ENCODE peak calls at places on chromosomes 2 and 18, in eight cellular contexts. One of them, this sample, is unnamed.

GRCh38 chr2:231709636-231709980 is 1.3 kb downstream of the PTMA start:
- DNase-seq in smooth muscle cell of the brain vasculature: no peak
- DNase-seq in activated CD8-positive, alpha-beta memory T cell treated with anti-CD3 and anti-CD28 coated beads, Interleukin-2, amount 50 U/mL, for 4 hours: peak; percentile 50
- DNase-seq in glutamatergic neuron: peak; percentile 45
- DNase-seq in stimulated activated CD8-positive, alpha-beta memory T cell treated with anti-CD3 and anti-CD28 coated beads, Interleukin-4, amount 100 ng/mL, for 24 hours: no peak
- DNase-seq in HEK293T: no peak
- DNase-seq in endodermal cell: no peak
- DNase-seq in fibroblast of villous mesenchyme: peak; percentile 31
- DNase-seq in this sample: peak; percentile 65

GRCh38 chr2:69214898-69215297 is 172.1 kb downstream of the GFPT1 start:
- DNase-seq in smooth muscle cell of the brain vasculature: no peak
- DNase-seq in activated CD8-positive, alpha-beta memory T cell treated with anti-CD3 and anti-CD28 coated beads, Interleukin-2, amount 50 U/mL, for 4 hours: no peak
- DNase-seq in glutamatergic neuron: no peak
- DNase-seq in stimulated activated CD8-positive, alpha-beta memory T cell treated with anti-CD3 and anti-CD28 coated beads, Interleukin-4, amount 100 ng/mL, for 24 hours: no peak
- DNase-seq in HEK293T: no peak
- DNase-seq in endodermal cell: no peak
- DNase-seq in fibroblast of villous mesenchyme: peak; percentile 80
- DNase-seq in this sample: no peak

GRCh38 chr18:60975419-60975818 is 357.8 kb upstream of the CDH20 start:
- DNase-seq in smooth muscle cell of the brain vasculature: no peak
- DNase-seq in activated CD8-positive, alpha-beta memory T cell treated with anti-CD3 and anti-CD28 coated beads, Interleukin-2, amount 50 U/mL, for 4 hours: no peak
- DNase-seq in glutamatergic neuron: no peak
- DNase-seq in stimulated activated CD8-positive, alpha-beta memory T cell treated with anti-CD3 and anti-CD28 coated beads, Interleukin-4, amount 100 ng/mL, for 24 hours: no peak
- DNase-seq in HEK293T: no peak
- DNase-seq in endodermal cell: peak; percentile 50
- DNase-seq in fibroblast of villous mesenchyme: no peak
- DNase-seq in this sample: no peak

GRCh38 chr2:213524164-213524563 is 239.9 kb downstream of the SPAG16 start:
- DNase-seq in smooth muscle cell of the brain vasculature: no peak
- DNase-seq in activated CD8-positive, alpha-beta memory T cell treated with anti-CD3 and anti-CD28 coated beads, Interleukin-2, amount 50 U/mL, for 4 hours: no peak
- DNase-seq in glutamatergic neuron: no peak
- DNase-seq in stimulated activated CD8-positive, alpha-beta memory T cell treated with anti-CD3 and anti-CD28 coated beads, Interleukin-4, amount 100 ng/mL, for 24 hours: no peak
- DNase-seq in HEK293T: no peak
- DNase-seq in endodermal cell: peak; percentile 47
- DNase-seq in fibroblast of villous mesenchyme: no peak
- DNase-seq in this sample: no peak

GRCh38 chr2:239302808-239303557 is 97.8 kb downstream of the HDAC4 start:
- DNase-seq in smooth muscle cell of the brain vasculature: no peak
- DNase-seq in activated CD8-positive, alpha-beta memory T cell treated with anti-CD3 and anti-CD28 coated beads, Interleukin-2, amount 50 U/mL, for 4 hours: no peak
- DNase-seq in glutamatergic neuron: no peak
- DNase-seq in stimulated activated CD8-positive, alpha-beta memory T cell treated with anti-CD3 and anti-CD28 coated beads, Interleukin-4, amount 100 ng/mL, for 24 hours: no peak
- DNase-seq in HEK293T: no peak
- DNase-seq in endodermal cell: peak; percentile 36
- DNase-seq in fibroblast of villous mesenchyme: no peak
- DNase-seq in this sample: no peak

GRCh38 chr18:74840492-74841167 is 243.0 kb downstream of the ZNF407 start:
- DNase-seq in smooth muscle cell of the brain vasculature: no peak
- DNase-seq in activated CD8-positive, alpha-beta memory T cell treated with anti-CD3 and anti-CD28 coated beads, Interleukin-2, amount 50 U/mL, for 4 hours: no peak
- DNase-seq in glutamatergic neuron: no peak
- DNase-seq in stimulated activated CD8-positive, alpha-beta memory T cell treated with anti-CD3 and anti-CD28 coated beads, Interleukin-4, amount 100 ng/mL, for 24 hours: no peak
- DNase-seq in HEK293T: no peak
- DNase-seq in endodermal cell: no peak
- DNase-seq in fibroblast of villous mesenchyme: peak; percentile 39
- DNase-seq in this sample: no peak

GRCh38 chr2:63850650-63851049 is 9.0 kb downstream of the UGP2 start:
- DNase-seq in smooth muscle cell of the brain vasculature: no peak
- DNase-seq in activated CD8-positive, alpha-beta memory T cell treated with anti-CD3 and anti-CD28 coated beads, Interleukin-2, amount 50 U/mL, for 4 hours: no peak
- DNase-seq in glutamatergic neuron: no peak
- DNase-seq in stimulated activated CD8-positive, alpha-beta memory T cell treated with anti-CD3 and anti-CD28 coated beads, Interleukin-4, amount 100 ng/mL, for 24 hours: no peak
- DNase-seq in HEK293T: no peak
- DNase-seq in endodermal cell: no peak
- DNase-seq in fibroblast of villous mesenchyme: no peak
- DNase-seq in this sample: no peak

GRCh38 chr2:101735166-101735533 is 37.6 kb downstream of the MAP4K4 start:
- DNase-seq in smooth muscle cell of the brain vasculature: no peak
- DNase-seq in activated CD8-positive, alpha-beta memory T cell treated with anti-CD3 and anti-CD28 coated beads, Interleukin-2, amount 50 U/mL, for 4 hours: no peak
- DNase-seq in glutamatergic neuron: no peak
- DNase-seq in stimulated activated CD8-positive, alpha-beta memory T cell treated with anti-CD3 and anti-CD28 coated beads, Interleukin-4, amount 100 ng/mL, for 24 hours: no peak
- DNase-seq in HEK293T: no peak
- DNase-seq in endodermal cell: no peak
- DNase-seq in fibroblast of villous mesenchyme: no peak
- DNase-seq in this sample: no peak

GRCh38 chr2:156401863-156402262 is 34.3 kb upstream of the GPD2 start:
- DNase-seq in smooth muscle cell of the brain vasculature: no peak
- DNase-seq in activated CD8-positive, alpha-beta memory T cell treated with anti-CD3 and anti-CD28 coated beads, Interleukin-2, amount 50 U/mL, for 4 hours: no peak
- DNase-seq in glutamatergic neuron: no peak
- DNase-seq in stimulated activated CD8-positive, alpha-beta memory T cell treated with anti-CD3 and anti-CD28 coated beads, Interleukin-4, amount 100 ng/mL, for 24 hours: no peak
- DNase-seq in HEK293T: no peak
- DNase-seq in endodermal cell: no peak
- DNase-seq in fibroblast of villous mesenchyme: no peak
- DNase-seq in this sample: no peak

GRCh38 chr2:33670392-33670937 is 71.4 kb upstream of the FAM98A start:
- DNase-seq in smooth muscle cell of the brain vasculature: no peak
- DNase-seq in activated CD8-positive, alpha-beta memory T cell treated with anti-CD3 and anti-CD28 coated beads, Interleukin-2, amount 50 U/mL, for 4 hours: no peak
- DNase-seq in glutamatergic neuron: no peak
- DNase-seq in stimulated activated CD8-positive, alpha-beta memory T cell treated with anti-CD3 and anti-CD28 coated beads, Interleukin-4, amount 100 ng/mL, for 24 hours: no peak
- DNase-seq in HEK293T: peak; percentile 23
- DNase-seq in endodermal cell: peak; percentile 65
- DNase-seq in fibroblast of villous mesenchyme: no peak
- DNase-seq in this sample: no peak

GRCh38 chr2:235989591-235989990 is 178.6 kb downstream of the GBX2 start:
- DNase-seq in smooth muscle cell of the brain vasculature: no peak
- DNase-seq in activated CD8-positive, alpha-beta memory T cell treated with anti-CD3 and anti-CD28 coated beads, Interleukin-2, amount 50 U/mL, for 4 hours: no peak
- DNase-seq in glutamatergic neuron: no peak
- DNase-seq in stimulated activated CD8-positive, alpha-beta memory T cell treated with anti-CD3 and anti-CD28 coated beads, Interleukin-4, amount 100 ng/mL, for 24 hours: no peak
- DNase-seq in HEK293T: no peak
- DNase-seq in endodermal cell: no peak
- DNase-seq in fibroblast of villous mesenchyme: peak; percentile 2
- DNase-seq in this sample: no peak

GRCh38 chr2:226661789-226662545 is 137.7 kb downstream of the IRS1 start:
- DNase-seq in smooth muscle cell of the brain vasculature: no peak
- DNase-seq in activated CD8-positive, alpha-beta memory T cell treated with anti-CD3 and anti-CD28 coated beads, Interleukin-2, amount 50 U/mL, for 4 hours: no peak
- DNase-seq in glutamatergic neuron: no peak
- DNase-seq in stimulated activated CD8-positive, alpha-beta memory T cell treated with anti-CD3 and anti-CD28 coated beads, Interleukin-4, amount 100 ng/mL, for 24 hours: no peak
- DNase-seq in HEK293T: no peak
- DNase-seq in endodermal cell: no peak
- DNase-seq in fibroblast of villous mesenchyme: peak; percentile 98
- DNase-seq in this sample: no peak

GRCh38 chr2:10283106-10284062 is 19.3 kb upstream of the HPCAL1 start:
- DNase-seq in smooth muscle cell of the brain vasculature: no peak
- DNase-seq in activated CD8-positive, alpha-beta memory T cell treated with anti-CD3 and anti-CD28 coated beads, Interleukin-2, amount 50 U/mL, for 4 hours: no peak
- DNase-seq in glutamatergic neuron: no peak
- DNase-seq in stimulated activated CD8-positive, alpha-beta memory T cell treated with anti-CD3 and anti-CD28 coated beads, Interleukin-4, amount 100 ng/mL, for 24 hours: no peak
- DNase-seq in HEK293T: no peak
- DNase-seq in endodermal cell: no peak
- DNase-seq in fibroblast of villous mesenchyme: peak; percentile 72
- DNase-seq in this sample: peak; percentile 57

GRCh38 chr2:163664610-163665009 is 71.2 kb downstream of the FIGN start:
- DNase-seq in smooth muscle cell of the brain vasculature: no peak
- DNase-seq in activated CD8-positive, alpha-beta memory T cell treated with anti-CD3 and anti-CD28 coated beads, Interleukin-2, amount 50 U/mL, for 4 hours: no peak
- DNase-seq in glutamatergic neuron: no peak
- DNase-seq in stimulated activated CD8-positive, alpha-beta memory T cell treated with anti-CD3 and anti-CD28 coated beads, Interleukin-4, amount 100 ng/mL, for 24 hours: no peak
- DNase-seq in HEK293T: no peak
- DNase-seq in endodermal cell: no peak
- DNase-seq in fibroblast of villous mesenchyme: peak; percentile 97
- DNase-seq in this sample: no peak

GRCh38 chr2:240383871-240384700 is 51.4 kb upstream of the GPC1 start:
- DNase-seq in smooth muscle cell of the brain vasculature: no peak
- DNase-seq in activated CD8-positive, alpha-beta memory T cell treated with anti-CD3 and anti-CD28 coated beads, Interleukin-2, amount 50 U/mL, for 4 hours: no peak
- DNase-seq in glutamatergic neuron: peak; percentile 11
- DNase-seq in stimulated activated CD8-positive, alpha-beta memory T cell treated with anti-CD3 and anti-CD28 coated beads, Interleukin-4, amount 100 ng/mL, for 24 hours: no peak
- DNase-seq in HEK293T: no peak
- DNase-seq in endodermal cell: no peak
- DNase-seq in fibroblast of villous mesenchyme: no peak
- DNase-seq in this sample: no peak

GRCh38 chr2:228652366-228652765 is 470.9 kb upstream of the SPHKAP start:
- DNase-seq in smooth muscle cell of the brain vasculature: no peak
- DNase-seq in activated CD8-positive, alpha-beta memory T cell treated with anti-CD3 and anti-CD28 coated beads, Interleukin-2, amount 50 U/mL, for 4 hours: no peak
- DNase-seq in glutamatergic neuron: no peak
- DNase-seq in stimulated activated CD8-positive, alpha-beta memory T cell treated with anti-CD3 and anti-CD28 coated beads, Interleukin-4, amount 100 ng/mL, for 24 hours: no peak
- DNase-seq in HEK293T: no peak
- DNase-seq in endodermal cell: no peak
- DNase-seq in fibroblast of villous mesenchyme: peak; percentile 21
- DNase-seq in this sample: no peak

GRCh38 chr2:67574230-67574629 is 177.1 kb downstream of the ETAA1 start:
- DNase-seq in smooth muscle cell of the brain vasculature: no peak
- DNase-seq in activated CD8-positive, alpha-beta memory T cell treated with anti-CD3 and anti-CD28 coated beads, Interleukin-2, amount 50 U/mL, for 4 hours: no peak
- DNase-seq in glutamatergic neuron: no peak
- DNase-seq in stimulated activated CD8-positive, alpha-beta memory T cell treated with anti-CD3 and anti-CD28 coated beads, Interleukin-4, amount 100 ng/mL, for 24 hours: no peak
- DNase-seq in HEK293T: no peak
- DNase-seq in endodermal cell: no peak
- DNase-seq in fibroblast of villous mesenchyme: peak; percentile 85
- DNase-seq in this sample: no peak

This sample was measured in NK-92 treated with Interleukin-12 subunit alpha and Interleukin-12 subunit beta, amount 100 ng/mL, for 24 hours.